ENCODE peak calls at places on chromosomes 12 and 14, in eight cellular contexts. V is SK-N-SH, E is mesenchymal stem cell, K is cardiac muscle cell, B is hepatocyte, Z is heart left ventricle, P is A549, M is pancreas. N is an unnamed sample.
A peak's percentile ranks its signal among the peaks of the same experiment; 100 is the strongest.

GRCh38 chr12:57521475-57522018 is 1.1 kb upstream of the MBD6 start:
- DNase-seq in V (no peak), E (peak; percentile 80), K (peak; percentile 58), B (peak; percentile 85), Z (peak; percentile 50), P (peak; percentile 70), M (no peak), N (peak; percentile 98)

GRCh38 chr14:54083549-54084239 is 127.1 kb upstream of the BMP4 start:
- DNase-seq in V (no peak), E (no peak), K (no peak), B (no peak), Z (no peak), P (no peak), M (no peak), N (no peak)

GRCh38 chr12:103586132-103586531 is 941 bp upstream of the STAB2 start:
- DNase-seq in V (no peak), E (no peak), K (no peak), B (no peak), Z (no peak), P (no peak), M (no peak), N (no peak)

GRCh38 chr12:74129702-74130101 is 407.9 kb upstream of the ATXN7L3B start:
- DNase-seq in V (no peak), E (peak; percentile 79), K (no peak), B (no peak), Z (no peak), P (no peak), M (no peak), N (no peak)

GRCh38 chr12:107415834-107416233 is 269.8 kb upstream of the PWP1 start:
- DNase-seq in V (no peak), E (no peak), K (no peak), B (no peak), Z (no peak), P (no peak), M (no peak), N (no peak)

GRCh38 chr12:106986625-106987389 is at the start of gene MTERF2:
- DNase-seq in V (peak; percentile 96), E (peak; percentile 97), K (peak; percentile 97), B (peak; percentile 96), Z (peak; percentile 94), P (peak; percentile 96), M (peak; percentile 96), N (peak; percentile 97)

GRCh38 chr14:55353686-55354467 is 57.8 kb downstream of the ATG14 start:
- DNase-seq in V (no peak), E (no peak), K (no peak), B (no peak), Z (no peak), P (no peak), M (no peak), N (no peak)

GRCh38 chr12:990308-990648 is 745 bp upstream of the ERC1 start:
- DNase-seq in V (no peak), E (peak; percentile 82), K (peak; percentile 70), B (peak; percentile 80), Z (peak; percentile 75), P (no peak), M (peak; percentile 61), N (peak; percentile 72)

GRCh38 chr12:26636710-26637328 is 196.2 kb downstream of the ITPR2 start:
- DNase-seq in V (no peak), E (peak; percentile 61), K (peak; percentile 65), B (peak; percentile 44), Z (no peak), P (peak; percentile 50), M (no peak), N (no peak)

GRCh38 chr14:104253901-104254353 is 115.5 kb downstream of the KIF26A start:
- DNase-seq in V (no peak), E (no peak), K (no peak), B (no peak), Z (no peak), P (no peak), M (no peak), N (no peak)

GRCh38 chr12:103930787-103931536 is 752 bp downstream of the HSP90B1 start:
- DNase-seq in V (no peak), E (no peak), K (peak; percentile 54), B (peak; percentile 24), Z (peak; percentile 49), P (peak; percentile 42), M (peak; percentile 44), N (no peak)

GRCh38 chr12:20474443-20474842 is 106.1 kb downstream of the PDE3A start:
- DNase-seq in V (no peak), E (no peak), K (peak; percentile 73), B (no peak), Z (no peak), P (no peak), M (no peak), N (no peak)

DNA sequence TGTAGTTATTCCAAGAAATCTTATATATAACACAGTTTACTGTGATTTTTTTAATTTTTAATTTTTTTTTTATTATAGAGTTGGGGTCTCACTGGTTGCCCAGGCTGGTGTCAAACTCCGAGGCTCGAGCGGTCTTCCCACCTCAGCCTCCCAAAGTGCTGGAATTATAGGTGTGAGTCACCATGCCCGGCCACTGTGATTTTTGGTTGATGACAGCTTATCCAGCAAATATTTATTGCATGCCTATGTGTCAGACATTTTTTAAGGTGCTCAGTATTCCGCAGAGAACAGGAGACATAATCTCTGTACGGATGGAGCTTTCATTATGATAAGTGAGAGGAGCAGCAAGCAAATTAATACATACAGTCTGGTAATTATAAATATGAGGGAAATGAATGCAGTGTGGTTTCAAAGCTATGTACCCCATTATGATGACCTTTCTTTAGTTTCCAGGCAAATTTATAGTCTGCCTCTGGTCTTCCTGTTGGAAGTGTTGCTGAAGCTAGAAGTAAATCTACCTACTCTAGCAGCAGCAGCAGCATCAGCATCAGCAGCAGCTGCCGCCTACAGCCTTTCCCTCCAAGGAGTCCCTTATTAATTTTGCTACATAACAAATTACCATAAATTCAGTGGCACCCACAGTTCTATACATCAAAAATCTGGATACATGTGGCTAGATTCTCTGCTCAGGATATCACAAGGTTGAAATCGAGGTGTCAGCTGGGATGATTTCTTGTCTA is 32.3 kb downstream of the FRS2 start:
- DNase-seq in V (no peak), E (no peak), K (peak; percentile 46), B (no peak), Z (no peak), P (peak; percentile 31), M (no peak), N (no peak)
- H3K4me3 ChIP-seq in V (no peak overlapping the region), E (no peak overlapping the region), K (no peak overlapping the region), B (no peak overlapping the region), Z (no peak overlapping the region), P (no peak overlapping the region), M (no peak overlapping the region), N (no peak overlapping the region)

GRCh38 chr14:93084402-93084801 is 31.3 kb downstream of the ITPK1 start:
- DNase-seq in V (no peak), E (no peak), K (no peak), B (no peak), Z (no peak), P (no peak), M (no peak), N (no peak)

GRCh38 chr14:93083898-93084297 is 31.8 kb downstream of the ITPK1 start:
- DNase-seq in V (no peak), E (no peak), K (no peak), B (no peak), Z (no peak), P (no peak), M (no peak), N (no peak)

GRCh38 chr14:93084866-93085857 is 30.6 kb downstream of the ITPK1 start:
- DNase-seq in V (no peak), E (no peak), K (no peak), B (no peak), Z (no peak), P (no peak), M (no peak), N (no peak)

GRCh38 chr14:93086441-93087055 is 29.2 kb downstream of the ITPK1 start:
- DNase-seq in V (no peak), E (no peak), K (no peak), B (no peak), Z (no peak), P (no peak), M (no peak), N (no peak)

GRCh38 chr14:93085916-93086315 is 29.8 kb downstream of the ITPK1 start:
- DNase-seq in V (no peak), E (no peak), K (no peak), B (no peak), Z (no peak), P (peak; percentile 16), M (no peak), N (no peak)
- H3K27ac ChIP-seq in V (peak overlapping the region; percentile 11), E (no peak overlapping the region), K (peak overlapping the region; percentile 64), B (no peak overlapping the region), Z (peak overlapping the region; percentile 71), P (peak overlapping the region; percentile 43), M (no peak overlapping the region), N (no peak overlapping the region)

GRCh38 chr12:46660276-46660675 is 165.5 kb downstream of the SLC38A4 start:
- DNase-seq in V (no peak), E (peak; percentile 43), K (peak; percentile 50), B (no peak), Z (no peak), P (no peak), M (no peak), N (no peak)
- H3K4me1 ChIP-seq in V (peaks cover 51% of the 10 kb centered on the region), E (peaks cover 3% of the 10 kb centered on the region), K (peaks cover 38% of the 10 kb centered on the region), B (peaks cover 20% of the 10 kb centered on the region), Z (peaks cover 2% of the 10 kb centered on the region), P (peaks cover 54% of the 10 kb centered on the region), M (no peaks in the 10 kb centered on the region), N (peaks cover 19% of the 10 kb centered on the region)

GRCh38 chr14:102235275-102235897 is 69.6 kb downstream of the MOK start:
- DNase-seq in V (peak; percentile 87), E (peak; percentile 73), K (peak; percentile 94), B (peak; percentile 92), Z (peak; percentile 82), P (peak; percentile 85), M (peak; percentile 78), N (peak; percentile 80)
- H3K4me3 ChIP-seq in V (no peak overlapping the region), E (no peak overlapping the region), K (no peak overlapping the region), B (no peak overlapping the region), Z (peak overlapping the region; percentile 45), P (no peak overlapping the region), M (no peak overlapping the region), N (peak overlapping the region; percentile 7)

GRCh38 chr12:50025187-50026059 is at the start of gene RACGAP1:
- DNase-seq in V (peak; percentile 96), E (peak; percentile 98), K (peak; percentile 99), B (peak; percentile 98), Z (peak; percentile 96), P (peak; percentile 99), M (peak; percentile 96), N (peak; percentile 99)
- H3K27ac ChIP-seq in V (peak within 1 kb of the TSS; percentile 86), E (no peak within 1 kb of the TSS), K (peak within 1 kb of the TSS; percentile 61), B (peak within 1 kb of the TSS; percentile 22), Z (peak within 1 kb of the TSS; percentile 24), P (peak within 1 kb of the TSS; percentile 82), M (no peak within 1 kb of the TSS), N (peak within 1 kb of the TSS; percentile 91)

N was measured in SJCRH30.